ENCODE peak calls at places on chromosomes 16 and 17, in ten cellular contexts. Y is AG20443; O is HT1080; W is activated CD8-positive, alpha-beta memory T cell treated with anti-CD3 and anti-CD28 coated beads, Interleukin-2, amount 50 U/mL, for 48 hours; K is left lung; M is ascending aorta; J is H9; U is neural progenitor cell; X is EL; N is type B pancreatic cell. A is an unnamed sample.

GRCh38 chr17:77919276-77919675 is 39.2 kb upstream of the TNRC6C start:
- DNase-seq in Y (no peak), O (no peak), W (no peak), K (no peak), M (no peak), J (no peak), U (peak; percentile 48), X (no peak), N (no peak), A (no peak)

GRCh38 chr17:43799047-43799446 is 18.8 kb downstream of the CFAP97D1 start:
- DNase-seq in Y (no peak), O (no peak), W (no peak), K (no peak), M (no peak), J (no peak), U (no peak), X (no peak), N (no peak), A (no peak)

GRCh38 chr16:69812213-69813014 is 50.3 kb downstream of the WWP2 start:
- DNase-seq in Y (no peak), O (no peak), W (no peak), K (no peak), M (peak; percentile 46), J (no peak), U (no peak), X (peak; percentile 11), N (no peak), A (no peak)

GRCh38 chr17:60381958-60382357 is 10.0 kb downstream of the USP32 start:
- DNase-seq in Y (no peak), O (no peak), W (no peak), K (no peak), M (no peak), J (no peak), U (no peak), X (no peak), N (no peak), A (no peak)

GRCh38 chr17:35875439-35876139 is 4.6 kb downstream of the CCL5 start:
- DNase-seq in Y (no peak), O (peak; percentile 41), W (no peak), K (no peak), M (no peak), J (no peak), U (no peak), X (no peak), N (no peak), A (no peak)

GRCh38 chr17:45814622-45815606 is 29.8 kb upstream of the SPPL2C start:
- DNase-seq in Y (no peak), O (no peak), W (no peak), K (no peak), M (no peak), J (no peak), U (no peak), X (no peak), N (no peak), A (no peak)

GRCh38 chr17:4444782-4445473 is 11.2 kb downstream of the SPNS3 start:
- DNase-seq in Y (no peak), O (peak; percentile 58), W (no peak), K (peak; percentile 65), M (peak; percentile 67), J (no peak), U (no peak), X (no peak), N (no peak), A (no peak)

GRCh38 chr16:73753931-73754330 is 542.7 kb upstream of the PSMD7 start:
- DNase-seq in Y (no peak), O (no peak), W (no peak), K (no peak), M (no peak), J (no peak), U (no peak), X (no peak), N (no peak), A (no peak)

GRCh38 chr16:23025692-23026305 is 123.5 kb downstream of the USP31 start:
- DNase-seq in Y (peak; percentile 59), O (no peak), W (no peak), K (no peak), M (no peak), J (no peak), U (no peak), X (no peak), N (no peak), A (no peak)

GRCh38 chr17:34254146-34254545 is 939 bp upstream of the CCL2 start:
- DNase-seq in Y (peak; percentile 83), O (no peak), W (no peak), K (no peak), M (no peak), J (no peak), U (no peak), X (peak; percentile 89), N (no peak), A (no peak)

GRCh38 chr16:83717308-83717707 is 90.5 kb upstream of the HSBP1 start:
- DNase-seq in Y (no peak), O (peak; percentile 25), W (no peak), K (no peak), M (no peak), J (peak; percentile 63), U (peak; percentile 57), X (peak; percentile 49), N (no peak), A (peak; percentile 74)

GRCh38 chr17:27633312-27634025 is 2.5 kb downstream of the LGALS9 start:
- DNase-seq in Y (no peak), O (no peak), W (no peak), K (no peak), M (no peak), J (no peak), U (no peak), X (no peak), N (no peak), A (no peak)

GRCh38 chr17:2215616-2216364 is 87.8 kb downstream of the SMG6 start:
- DNase-seq in Y (peak; percentile 76), O (peak; percentile 82), W (peak; percentile 76), K (peak; percentile 79), M (peak; percentile 82), J (peak; percentile 64), U (peak; percentile 60), X (peak; percentile 84), N (no peak), A (peak; percentile 78)

A was measured in GM23338.